ENCODE peak calls at places on chromosomes 4 and X, in ten cellular contexts. One of them, this sample, is unnamed.

GRCh38 chr4:122672091-122672490 is 51.2 kb upstream of the IL21 start:
- DNase-seq in BE2C: no peak
- DNase-seq in BJ: no peak
- DNase-seq in IMR-90: no peak
- DNase-seq in stimulated activated naive CD8-positive, alpha-beta T cell treated with anti-CD3 and anti-CD28 coated beads, Interleukin-15, Interleukin-2, amounts not matched to agents 100 U/mL and 50 U/mL, for 24 hours: no peak
- DNase-seq in HuH-7: no peak
- DNase-seq in brain microvascular endothelial cell: no peak
- DNase-seq in DMS53: no peak
- DNase-seq in SW480: no peak
- DNase-seq in NCI-H345: peak; percentile 6
- DNase-seq in this sample: no peak

GRCh38 chr4:151644625-151645024 is 116.2 kb downstream of the GATB start:
- DNase-seq in BE2C: peak; percentile 70
- DNase-seq in BJ: no peak
- DNase-seq in IMR-90: no peak
- DNase-seq in stimulated activated naive CD8-positive, alpha-beta T cell treated with anti-CD3 and anti-CD28 coated beads, Interleukin-15, Interleukin-2, amounts not matched to agents 100 U/mL and 50 U/mL, for 24 hours: peak; percentile 17
- DNase-seq in HuH-7: peak; percentile 61
- DNase-seq in brain microvascular endothelial cell: no peak
- DNase-seq in DMS53: peak; percentile 49
- DNase-seq in SW480: peak; percentile 1
- DNase-seq in NCI-H345: peak; percentile 13
- DNase-seq in this sample: no peak

GRCh38 chr4:40719008-40719623 is 30.6 kb upstream of the NSUN7 start:
- DNase-seq in BE2C: no peak
- DNase-seq in BJ: no peak
- DNase-seq in IMR-90: peak; percentile 64
- DNase-seq in stimulated activated naive CD8-positive, alpha-beta T cell treated with anti-CD3 and anti-CD28 coated beads, Interleukin-15, Interleukin-2, amounts not matched to agents 100 U/mL and 50 U/mL, for 24 hours: no peak
- DNase-seq in HuH-7: peak; percentile 46
- DNase-seq in brain microvascular endothelial cell: peak; percentile 34
- DNase-seq in DMS53: peak; percentile 94
- DNase-seq in SW480: peak; percentile 39
- DNase-seq in NCI-H345: peak; percentile 27
- DNase-seq in this sample: peak; percentile 87

GRCh38 chrX:17009856-17010650 is 63.6 kb downstream of the REPS2 start:
- DNase-seq in BE2C: no peak
- DNase-seq in BJ: no peak
- DNase-seq in IMR-90: no peak
- DNase-seq in stimulated activated naive CD8-positive, alpha-beta T cell treated with anti-CD3 and anti-CD28 coated beads, Interleukin-15, Interleukin-2, amounts not matched to agents 100 U/mL and 50 U/mL, for 24 hours: no peak
- DNase-seq in HuH-7: no peak
- DNase-seq in brain microvascular endothelial cell: no peak
- DNase-seq in DMS53: no peak
- DNase-seq in SW480: no peak
- DNase-seq in NCI-H345: no peak
- DNase-seq in this sample: no peak

GRCh38 chr4:139651282-139652194 is 14.1 kb upstream of the MGST2 start:
- DNase-seq in BE2C: peak; percentile 81
- DNase-seq in BJ: no peak
- DNase-seq in IMR-90: peak; percentile 83
- DNase-seq in stimulated activated naive CD8-positive, alpha-beta T cell treated with anti-CD3 and anti-CD28 coated beads, Interleukin-15, Interleukin-2, amounts not matched to agents 100 U/mL and 50 U/mL, for 24 hours: peak; percentile 70
- DNase-seq in HuH-7: peak; percentile 45
- DNase-seq in brain microvascular endothelial cell: peak; percentile 75
- DNase-seq in DMS53: peak; percentile 76
- DNase-seq in SW480: peak; percentile 66
- DNase-seq in NCI-H345: peak; percentile 58
- DNase-seq in this sample: peak; percentile 58

GRCh38 chr4:72568959-72569718 is at the start of gene ADAMTS3:
- DNase-seq in BE2C: peak; percentile 90
- DNase-seq in BJ: no peak
- DNase-seq in IMR-90: peak; percentile 33
- DNase-seq in stimulated activated naive CD8-positive, alpha-beta T cell treated with anti-CD3 and anti-CD28 coated beads, Interleukin-15, Interleukin-2, amounts not matched to agents 100 U/mL and 50 U/mL, for 24 hours: peak; percentile 10
- DNase-seq in HuH-7: peak; percentile 65
- DNase-seq in brain microvascular endothelial cell: no peak
- DNase-seq in DMS53: peak; percentile 78
- DNase-seq in SW480: no peak
- DNase-seq in NCI-H345: peak; percentile 47
- DNase-seq in this sample: peak; percentile 73

GRCh38 chr4:149296084-149296483 is 519.6 kb downstream of the IQCM start:
- DNase-seq in BE2C: no peak
- DNase-seq in BJ: no peak
- DNase-seq in IMR-90: no peak
- DNase-seq in stimulated activated naive CD8-positive, alpha-beta T cell treated with anti-CD3 and anti-CD28 coated beads, Interleukin-15, Interleukin-2, amounts not matched to agents 100 U/mL and 50 U/mL, for 24 hours: no peak
- DNase-seq in HuH-7: no peak
- DNase-seq in brain microvascular endothelial cell: no peak
- DNase-seq in DMS53: no peak
- DNase-seq in SW480: no peak
- DNase-seq in NCI-H345: no peak
- DNase-seq in this sample: no peak

GRCh38 chr4:163332526-163333405 is at the start of gene NPY1R:
- DNase-seq in BE2C: peak; percentile 78
- DNase-seq in BJ: peak; percentile 9
- DNase-seq in IMR-90: peak; percentile 73
- DNase-seq in stimulated activated naive CD8-positive, alpha-beta T cell treated with anti-CD3 and anti-CD28 coated beads, Interleukin-15, Interleukin-2, amounts not matched to agents 100 U/mL and 50 U/mL, for 24 hours: peak; percentile 33
- DNase-seq in HuH-7: peak; percentile 60
- DNase-seq in brain microvascular endothelial cell: peak; percentile 82
- DNase-seq in DMS53: peak; percentile 87
- DNase-seq in SW480: peak; percentile 67
- DNase-seq in NCI-H345: peak; percentile 46
- DNase-seq in this sample: peak; percentile 66

GRCh38 chr4:2084316-2084715 is 25.2 kb downstream of the NAT8L start:
- DNase-seq in BE2C: no peak
- DNase-seq in BJ: no peak
- DNase-seq in IMR-90: peak; percentile 2
- DNase-seq in stimulated activated naive CD8-positive, alpha-beta T cell treated with anti-CD3 and anti-CD28 coated beads, Interleukin-15, Interleukin-2, amounts not matched to agents 100 U/mL and 50 U/mL, for 24 hours: no peak
- DNase-seq in HuH-7: no peak
- DNase-seq in brain microvascular endothelial cell: no peak
- DNase-seq in DMS53: no peak
- DNase-seq in SW480: no peak
- DNase-seq in NCI-H345: no peak
- DNase-seq in this sample: no peak

GRCh38 chr4:184417802-184418511 is 56.4 kb downstream of the IRF2 start:
- DNase-seq in BE2C: no peak
- DNase-seq in BJ: peak; percentile 70
- DNase-seq in IMR-90: peak; percentile 94
- DNase-seq in stimulated activated naive CD8-positive, alpha-beta T cell treated with anti-CD3 and anti-CD28 coated beads, Interleukin-15, Interleukin-2, amounts not matched to agents 100 U/mL and 50 U/mL, for 24 hours: no peak
- DNase-seq in HuH-7: no peak
- DNase-seq in brain microvascular endothelial cell: peak; percentile 58
- DNase-seq in DMS53: peak; percentile 46
- DNase-seq in SW480: peak; percentile 60
- DNase-seq in NCI-H345: no peak
- DNase-seq in this sample: no peak

GRCh38 chrX:55450259-55450658 is 1.7 kb upstream of the MAGEH1 start:
- DNase-seq in BE2C: no peak
- DNase-seq in BJ: no peak
- DNase-seq in IMR-90: peak; percentile 12
- DNase-seq in stimulated activated naive CD8-positive, alpha-beta T cell treated with anti-CD3 and anti-CD28 coated beads, Interleukin-15, Interleukin-2, amounts not matched to agents 100 U/mL and 50 U/mL, for 24 hours: no peak
- DNase-seq in HuH-7: no peak
- DNase-seq in brain microvascular endothelial cell: no peak
- DNase-seq in DMS53: peak; percentile 57
- DNase-seq in SW480: peak; percentile 3
- DNase-seq in NCI-H345: no peak
- DNase-seq in this sample: no peak

GRCh38 chr4:110926841-110927400 is 304.0 kb upstream of the PITX2 start:
- DNase-seq in BE2C: no peak
- DNase-seq in BJ: peak; percentile 14
- DNase-seq in IMR-90: no peak
- DNase-seq in stimulated activated naive CD8-positive, alpha-beta T cell treated with anti-CD3 and anti-CD28 coated beads, Interleukin-15, Interleukin-2, amounts not matched to agents 100 U/mL and 50 U/mL, for 24 hours: no peak
- DNase-seq in HuH-7: no peak
- DNase-seq in brain microvascular endothelial cell: no peak
- DNase-seq in DMS53: peak; percentile 47
- DNase-seq in SW480: no peak
- DNase-seq in NCI-H345: no peak
- DNase-seq in this sample: no peak

GRCh38 chr4:3193531-3194203 is 55.3 kb upstream of the MSANTD1 start:
- DNase-seq in BE2C: peak; percentile 25
- DNase-seq in BJ: no peak
- DNase-seq in IMR-90: peak; percentile 22
- DNase-seq in stimulated activated naive CD8-positive, alpha-beta T cell treated with anti-CD3 and anti-CD28 coated beads, Interleukin-15, Interleukin-2, amounts not matched to agents 100 U/mL and 50 U/mL, for 24 hours: no peak
- DNase-seq in HuH-7: no peak
- DNase-seq in brain microvascular endothelial cell: no peak
- DNase-seq in DMS53: peak; percentile 47
- DNase-seq in SW480: peak; percentile 30
- DNase-seq in NCI-H345: no peak
- DNase-seq in this sample: peak; percentile 29

GRCh38 chr4:51843309-51844156 is 580 bp downstream of the DCUN1D4 start:
- DNase-seq in BE2C: peak; percentile 70
- DNase-seq in BJ: no peak
- DNase-seq in IMR-90: peak; percentile 56
- DNase-seq in stimulated activated naive CD8-positive, alpha-beta T cell treated with anti-CD3 and anti-CD28 coated beads, Interleukin-15, Interleukin-2, amounts not matched to agents 100 U/mL and 50 U/mL, for 24 hours: peak; percentile 64
- DNase-seq in HuH-7: peak; percentile 90
- DNase-seq in brain microvascular endothelial cell: peak; percentile 53
- DNase-seq in DMS53: peak; percentile 79
- DNase-seq in SW480: peak; percentile 51
- DNase-seq in NCI-H345: peak; percentile 35
- DNase-seq in this sample: peak; percentile 29

GRCh38 chr4:140252144-140252741 is 98.3 kb upstream of the MAML3 start:
- DNase-seq in BE2C: peak; percentile 83
- DNase-seq in BJ: no peak
- DNase-seq in IMR-90: no peak
- DNase-seq in stimulated activated naive CD8-positive, alpha-beta T cell treated with anti-CD3 and anti-CD28 coated beads, Interleukin-15, Interleukin-2, amounts not matched to agents 100 U/mL and 50 U/mL, for 24 hours: no peak
- DNase-seq in HuH-7: peak; percentile 34
- DNase-seq in brain microvascular endothelial cell: no peak
- DNase-seq in DMS53: peak; percentile 53
- DNase-seq in SW480: no peak
- DNase-seq in NCI-H345: peak; percentile 30
- DNase-seq in this sample: no peak

GRCh38 chr4:108135549-108136209 is 33.1 kb downstream of the LEF1 start:
- DNase-seq in BE2C: no peak
- DNase-seq in BJ: no peak
- DNase-seq in IMR-90: no peak
- DNase-seq in stimulated activated naive CD8-positive, alpha-beta T cell treated with anti-CD3 and anti-CD28 coated beads, Interleukin-15, Interleukin-2, amounts not matched to agents 100 U/mL and 50 U/mL, for 24 hours: no peak
- DNase-seq in HuH-7: no peak
- DNase-seq in brain microvascular endothelial cell: no peak
- DNase-seq in DMS53: no peak
- DNase-seq in SW480: peak; percentile 11
- DNase-seq in NCI-H345: peak; percentile 72
- DNase-seq in this sample: no peak

GRCh38 chrX:110568396-110568795 is 209.7 kb downstream of the RTL9 start:
- DNase-seq in BE2C: no peak
- DNase-seq in BJ: no peak
- DNase-seq in IMR-90: no peak
- DNase-seq in stimulated activated naive CD8-positive, alpha-beta T cell treated with anti-CD3 and anti-CD28 coated beads, Interleukin-15, Interleukin-2, amounts not matched to agents 100 U/mL and 50 U/mL, for 24 hours: no peak
- DNase-seq in HuH-7: no peak
- DNase-seq in brain microvascular endothelial cell: no peak
- DNase-seq in DMS53: no peak
- DNase-seq in SW480: peak; percentile 4
- DNase-seq in NCI-H345: no peak
- DNase-seq in this sample: no peak

GRCh38 chr4:3835527-3836040 is 69.4 kb downstream of the ADRA2C start:
- DNase-seq in BE2C: no peak
- DNase-seq in BJ: no peak
- DNase-seq in IMR-90: no peak
- DNase-seq in stimulated activated naive CD8-positive, alpha-beta T cell treated with anti-CD3 and anti-CD28 coated beads, Interleukin-15, Interleukin-2, amounts not matched to agents 100 U/mL and 50 U/mL, for 24 hours: no peak
- DNase-seq in HuH-7: no peak
- DNase-seq in brain microvascular endothelial cell: no peak
- DNase-seq in DMS53: no peak
- DNase-seq in SW480: peak; percentile 34
- DNase-seq in NCI-H345: no peak
- DNase-seq in this sample: no peak

GRCh38 chrX:24498975-24499374 is 33.9 kb downstream of the PDK3 start:
- DNase-seq in BE2C: no peak
- DNase-seq in BJ: no peak
- DNase-seq in IMR-90: peak; percentile 11
- DNase-seq in stimulated activated naive CD8-positive, alpha-beta T cell treated with anti-CD3 and anti-CD28 coated beads, Interleukin-15, Interleukin-2, amounts not matched to agents 100 U/mL and 50 U/mL, for 24 hours: no peak
- DNase-seq in HuH-7: no peak
- DNase-seq in brain microvascular endothelial cell: no peak
- DNase-seq in DMS53: peak; percentile 72
- DNase-seq in SW480: peak; percentile 64
- DNase-seq in NCI-H345: no peak
- DNase-seq in this sample: peak; percentile 26

GRCh38 chr4:156623376-156623775 is 348.2 kb downstream of the PDGFC start:
- DNase-seq in BE2C: no peak
- DNase-seq in BJ: no peak
- DNase-seq in IMR-90: no peak
- DNase-seq in stimulated activated naive CD8-positive, alpha-beta T cell treated with anti-CD3 and anti-CD28 coated beads, Interleukin-15, Interleukin-2, amounts not matched to agents 100 U/mL and 50 U/mL, for 24 hours: no peak
- DNase-seq in HuH-7: no peak
- DNase-seq in brain microvascular endothelial cell: no peak
- DNase-seq in DMS53: no peak
- DNase-seq in SW480: no peak
- DNase-seq in NCI-H345: no peak
- DNase-seq in this sample: no peak

GRCh38 chr4:7607156-7607910 is 172.6 kb upstream of the PSAPL1 start:
- DNase-seq in BE2C: no peak
- DNase-seq in BJ: no peak
- DNase-seq in IMR-90: peak; percentile 16
- DNase-seq in stimulated activated naive CD8-positive, alpha-beta T cell treated with anti-CD3 and anti-CD28 coated beads, Interleukin-15, Interleukin-2, amounts not matched to agents 100 U/mL and 50 U/mL, for 24 hours: no peak
- DNase-seq in HuH-7: no peak
- DNase-seq in brain microvascular endothelial cell: no peak
- DNase-seq in DMS53: no peak
- DNase-seq in SW480: no peak
- DNase-seq in NCI-H345: no peak
- DNase-seq in this sample: no peak

GRCh38 chr4:6502147-6502546 is 29.7 kb upstream of the PPP2R2C start:
- DNase-seq in BE2C: no peak
- DNase-seq in BJ: no peak
- DNase-seq in IMR-90: no peak
- DNase-seq in stimulated activated naive CD8-positive, alpha-beta T cell treated with anti-CD3 and anti-CD28 coated beads, Interleukin-15, Interleukin-2, amounts not matched to agents 100 U/mL and 50 U/mL, for 24 hours: no peak
- DNase-seq in HuH-7: no peak
- DNase-seq in brain microvascular endothelial cell: no peak
- DNase-seq in DMS53: no peak
- DNase-seq in SW480: no peak
- DNase-seq in NCI-H345: no peak
- DNase-seq in this sample: no peak

GRCh38 chrX:154761977-154762528 is 611 bp upstream of the DKC1 start:
- DNase-seq in BE2C: peak; percentile 58
- DNase-seq in BJ: no peak
- DNase-seq in IMR-90: no peak
- DNase-seq in stimulated activated naive CD8-positive, alpha-beta T cell treated with anti-CD3 and anti-CD28 coated beads, Interleukin-15, Interleukin-2, amounts not matched to agents 100 U/mL and 50 U/mL, for 24 hours: no peak
- DNase-seq in HuH-7: no peak
- DNase-seq in brain microvascular endothelial cell: no peak
- DNase-seq in DMS53: peak; percentile 59
- DNase-seq in SW480: no peak
- DNase-seq in NCI-H345: peak; percentile 55
- DNase-seq in this sample: no peak

GRCh38 chr4:83358410-83358809 is 23.8 kb upstream of the HPSE start:
- DNase-seq in BE2C: no peak
- DNase-seq in BJ: peak; percentile 9
- DNase-seq in IMR-90: peak; percentile 73
- DNase-seq in stimulated activated naive CD8-positive, alpha-beta T cell treated with anti-CD3 and anti-CD28 coated beads, Interleukin-15, Interleukin-2, amounts not matched to agents 100 U/mL and 50 U/mL, for 24 hours: no peak
- DNase-seq in HuH-7: no peak
- DNase-seq in brain microvascular endothelial cell: peak; percentile 42
- DNase-seq in DMS53: no peak
- DNase-seq in SW480: no peak
- DNase-seq in NCI-H345: no peak
- DNase-seq in this sample: no peak

GRCh38 chr4:24736066-24736465 is 59.3 kb upstream of the SOD3 start:
- DNase-seq in BE2C: no peak
- DNase-seq in BJ: no peak
- DNase-seq in IMR-90: peak; percentile 20
- DNase-seq in stimulated activated naive CD8-positive, alpha-beta T cell treated with anti-CD3 and anti-CD28 coated beads, Interleukin-15, Interleukin-2, amounts not matched to agents 100 U/mL and 50 U/mL, for 24 hours: no peak
- DNase-seq in HuH-7: no peak
- DNase-seq in brain microvascular endothelial cell: peak; percentile 11
- DNase-seq in DMS53: peak; percentile 63
- DNase-seq in SW480: no peak
- DNase-seq in NCI-H345: no peak
- DNase-seq in this sample: no peak

GRCh38 chr4:156896536-156896935 is 75.1 kb downstream of the PDGFC start:
- DNase-seq in BE2C: no peak
- DNase-seq in BJ: no peak
- DNase-seq in IMR-90: no peak
- DNase-seq in stimulated activated naive CD8-positive, alpha-beta T cell treated with anti-CD3 and anti-CD28 coated beads, Interleukin-15, Interleukin-2, amounts not matched to agents 100 U/mL and 50 U/mL, for 24 hours: no peak
- DNase-seq in HuH-7: no peak
- DNase-seq in brain microvascular endothelial cell: no peak
- DNase-seq in DMS53: peak; percentile 34
- DNase-seq in SW480: no peak
- DNase-seq in NCI-H345: no peak
- DNase-seq in this sample: no peak

GRCh38 chr4:38360201-38360600 is 303.8 kb upstream of the KLF3 start:
- DNase-seq in BE2C: no peak
- DNase-seq in BJ: no peak
- DNase-seq in IMR-90: no peak
- DNase-seq in stimulated activated naive CD8-positive, alpha-beta T cell treated with anti-CD3 and anti-CD28 coated beads, Interleukin-15, Interleukin-2, amounts not matched to agents 100 U/mL and 50 U/mL, for 24 hours: no peak
- DNase-seq in HuH-7: no peak
- DNase-seq in brain microvascular endothelial cell: no peak
- DNase-seq in DMS53: no peak
- DNase-seq in SW480: no peak
- DNase-seq in NCI-H345: no peak
- DNase-seq in this sample: no peak